ENCODE peak calls at places on chromosome 19, in four cellular contexts. P is fibroblast of the aortic adventitia; A is fibroblast of lung; M is stimulated activated naive CD8-positive, alpha-beta T cell treated with anti-CD3 and anti-CD28 coated beads, Interleukin-15, amount 100 ng/mL, for 72 hours. U is an unnamed sample.

GRCh38 chr19:35262101-35262761 is 6.5 kb upstream of the USF2 start:
- DNase-seq in A (no peak), P (no peak), M (peak; percentile 7), U (no peak)

GRCh38 chr19:19067276-19068072 is 3.7 kb downstream of the SLC25A42 start:
- DNase-seq in P (peak; percentile 22), A (no peak), M (no peak), U (no peak)

GRCh38 chr19:7294571-7295212 is 478 bp upstream of the INSR start:
- DNase-seq in P (peak; percentile 49), A (peak; percentile 34), M (peak; percentile 47), U (no peak)

GRCh38 chr19:39261704-39262103 is 6.5 kb upstream of the IFNL2 start:
- DNase-seq in M (no peak), A (no peak), P (no peak), U (no peak)

GRCh38 chr19:52188822-52189744 is 769 bp upstream of the PPP2R1A start:
- DNase-seq in M (peak; percentile 99), P (no peak), A (no peak), U (no peak)

GRCh38 chr19:13181747-13182388 is 31.7 kb downstream of the IER2 start:
- DNase-seq in A (peak; percentile 76), P (peak; percentile 55), M (peak; percentile 56), U (no peak)

GRCh38 chr19:44002566-44003460 is at the start of gene ZNF230:
- DNase-seq in A (peak; percentile 95), P (peak; percentile 95), M (peak; percentile 86), U (peak; percentile 94)

GRCh38 chr19:45863840-45864628 is at the start of gene FOXA3:
- DNase-seq in A (peak; percentile 15), M (peak; percentile 77), P (no peak), U (no peak)

GRCh38 chr19:45643927-45644771 is 5.0 kb upstream of the EML2 start:
- DNase-seq in A (no peak), P (no peak), M (no peak), U (no peak)

GRCh38 chr19:10640361-10640760 is 13.8 kb upstream of the ILF3 start:
- DNase-seq in A (no peak), M (no peak), P (no peak), U (no peak)

GRCh38 chr19:50690439-50690838 is 29.2 kb downstream of the SHANK1 start:
- DNase-seq in A (no peak), M (no peak), P (no peak), U (no peak)

GRCh38 chr19:12866416-12867119 is 14.7 kb downstream of the DNASE2 start:
- DNase-seq in A (no peak), M (no peak), P (no peak), U (no peak)

GRCh38 chr19:31119951-31120690 is 229.1 kb downstream of the TSHZ3 start:
- DNase-seq in P (peak; percentile 56), A (peak; percentile 84), M (no peak), U (no peak)

GRCh38 chr19:623974-624373 is 9.4 kb downstream of the POLRMT start:
- DNase-seq in P (peak; percentile 24), A (peak; percentile 94), M (no peak), U (peak; percentile 78)

GRCh38 chr19:41816761-41817160 is 20.4 kb downstream of the CEACAM3 start:
- DNase-seq in P (peak; percentile 54), A (no peak), M (no peak), U (no peak)